ENCODE peak calls at places on chromosome 1, in seven cellular contexts. N is non-pigmented ciliary epithelial cell; P is WERI-Rb-1; X is effector CD4-positive, alpha-beta T cell; T is stimulated activated CD4-positive, alpha-beta T cell treated with anti-CD3 and anti-CD28 coated beads, Interleukin-15, amount 100 ng/mL, for 1 hour; I is stimulated activated effector memory CD8-positive, alpha-beta T cell treated with anti-CD3 and anti-CD28 coated beads, Interleukin-12 subunit alpha, Interleukin-12 subunit beta, amount 100 ng/mL, for 72 hours; U is left lung. Y is an unnamed sample.

GRCh38 chr1:167328306-167328705 is 107.6 kb downstream of the POU2F1 start:
- DNase-seq in P (no peak), X (no peak), I (no peak), U (no peak), T (no peak), N (no peak), Y (no peak)

GRCh38 chr1:37676281-37677243 is 15.8 kb upstream of the CDCA8 start:
- DNase-seq in P (no peak), X (no peak), N (no peak), U (no peak), T (no peak), I (no peak), Y (no peak)

GRCh38 chr1:40712405-40712944 is 21.0 kb downstream of the NFYC start:
- DNase-seq in T (no peak), N (no peak), U (no peak), I (no peak), X (no peak), P (no peak), Y (no peak)

GRCh38 chr1:154557939-154558609 is 388 bp downstream of the UBE2Q1 start:
- DNase-seq in N (no peak), X (peak; percentile 28), P (peak; percentile 64), I (peak; percentile 67), U (peak; percentile 94), T (no peak), Y (no peak)

GRCh38 chr1:225877570-225877969 is 4.6 kb downstream of the TMEM63A start:
- DNase-seq in T (no peak), U (no peak), X (peak; percentile 28), N (no peak), I (no peak), P (peak; percentile 65), Y (no peak)

GRCh38 chr1:166980818-166981217 is 5.5 kb upstream of the ILDR2 start:
- DNase-seq in N (no peak), P (no peak), X (no peak), T (no peak), I (no peak), U (no peak), Y (no peak)

GRCh38 chr1:56511323-56511722 is 68.0 kb downstream of the PLPP3 start:
- DNase-seq in N (no peak), P (no peak), I (no peak), T (no peak), X (no peak), U (no peak), Y (no peak)

GRCh38 chr1:153771241-153771640 is 4.0 kb upstream of the SLC27A3 start:
- DNase-seq in U (no peak), X (no peak), T (no peak), I (no peak), N (no peak), P (peak; percentile 39), Y (no peak)

GRCh38 chr1:22114083-22115012 is 28.5 kb downstream of the WNT4 start:
- DNase-seq in I (no peak), N (peak; percentile 49), P (peak; percentile 54), T (no peak), U (peak; percentile 73), X (no peak), Y (no peak)

GRCh38 chr1:172500207-172500606 is 32.7 kb upstream of the SUCO start:
- DNase-seq in N (no peak), X (no peak), U (no peak), T (no peak), P (no peak), I (no peak), Y (no peak)